ENCODE peak calls at places on chromosomes 13 and 19, in five cellular contexts. One of them, this sample, is unnamed.
A peak's percentile ranks its signal among the peaks of the same experiment; 100 is the strongest.

GRCh38 chr19:47740866-47741519 is 4.4 kb upstream of the NOP53 start:
- DNase-seq in retinal pigment epithelial cell: no peak
- DNase-seq in uterus: no peak
- DNase-seq in transverse colon: no peak
- DNase-seq in endodermal cell: no peak
- DNase-seq in this sample: no peak

GRCh38 chr13:28438598-28439334 is 56.2 kb downstream of the FLT1 start:
- DNase-seq in uterus: no peak
- DNase-seq in endodermal cell: peak; percentile 79
- DNase-seq in transverse colon: no peak
- DNase-seq in retinal pigment epithelial cell: no peak
- DNase-seq in this sample: no peak

GRCh38 chr13:49733181-49733951 is 42.1 kb upstream of the EBPL start:
- DNase-seq in endodermal cell: no peak
- DNase-seq in retinal pigment epithelial cell: no peak
- DNase-seq in transverse colon: no peak
- DNase-seq in uterus: no peak
- DNase-seq in this sample: no peak

GRCh38 chr13:34172048-34172447 is 354.1 kb downstream of the RFC3 start:
- DNase-seq in uterus: no peak
- DNase-seq in retinal pigment epithelial cell: no peak
- DNase-seq in endodermal cell: no peak
- DNase-seq in transverse colon: no peak
- DNase-seq in this sample: no peak

GRCh38 chr13:79937311-79938243 is 403.3 kb downstream of the SPRY2 start:
- DNase-seq in retinal pigment epithelial cell: no peak
- DNase-seq in transverse colon: no peak
- DNase-seq in endodermal cell: peak; percentile 35
- DNase-seq in uterus: no peak
- DNase-seq in this sample: no peak

GRCh38 chr13:37097008-37097579 is 8.4 kb downstream of the CSNK1A1L start:
- DNase-seq in retinal pigment epithelial cell: no peak
- DNase-seq in uterus: no peak
- DNase-seq in transverse colon: no peak
- DNase-seq in endodermal cell: no peak
- DNase-seq in this sample: no peak

GRCh38 chr13:47337781-47338507 is 441.1 kb upstream of the HTR2A start:
- DNase-seq in uterus: no peak
- DNase-seq in endodermal cell: peak; percentile 85
- DNase-seq in retinal pigment epithelial cell: peak; percentile 45
- DNase-seq in transverse colon: no peak
- DNase-seq in this sample: no peak

GRCh38 chr13:99796175-99796819 is 175.3 kb downstream of the ZIC5 start:
- DNase-seq in retinal pigment epithelial cell: no peak
- DNase-seq in transverse colon: no peak
- DNase-seq in uterus: no peak
- DNase-seq in endodermal cell: peak; percentile 92
- DNase-seq in this sample: peak; percentile 23

GRCh38 chr13:98307392-98307743 is 130.3 kb upstream of the RNF113B start:
- DNase-seq in transverse colon: no peak
- DNase-seq in retinal pigment epithelial cell: no peak
- DNase-seq in endodermal cell: no peak
- DNase-seq in uterus: no peak
- DNase-seq in this sample: no peak

GRCh38 chr13:99380921-99381645 is 73.9 kb upstream of the GPR183 start:
- DNase-seq in endodermal cell: peak; percentile 35
- DNase-seq in transverse colon: no peak
- DNase-seq in retinal pigment epithelial cell: no peak
- DNase-seq in uterus: no peak
- DNase-seq in this sample: no peak

GRCh38 chr13:36192166-36192565 is 22.2 kb downstream of the SOHLH2 start:
- DNase-seq in retinal pigment epithelial cell: no peak
- DNase-seq in transverse colon: no peak
- DNase-seq in endodermal cell: no peak
- DNase-seq in uterus: no peak
- DNase-seq in this sample: no peak

GRCh38 chr19:53980553-53981407 is 10.7 kb upstream of the CACNG6 start:
- DNase-seq in uterus: no peak
- DNase-seq in transverse colon: no peak
- DNase-seq in endodermal cell: peak; percentile 94
- DNase-seq in retinal pigment epithelial cell: no peak
- DNase-seq in this sample: peak; percentile 40

DNA sequence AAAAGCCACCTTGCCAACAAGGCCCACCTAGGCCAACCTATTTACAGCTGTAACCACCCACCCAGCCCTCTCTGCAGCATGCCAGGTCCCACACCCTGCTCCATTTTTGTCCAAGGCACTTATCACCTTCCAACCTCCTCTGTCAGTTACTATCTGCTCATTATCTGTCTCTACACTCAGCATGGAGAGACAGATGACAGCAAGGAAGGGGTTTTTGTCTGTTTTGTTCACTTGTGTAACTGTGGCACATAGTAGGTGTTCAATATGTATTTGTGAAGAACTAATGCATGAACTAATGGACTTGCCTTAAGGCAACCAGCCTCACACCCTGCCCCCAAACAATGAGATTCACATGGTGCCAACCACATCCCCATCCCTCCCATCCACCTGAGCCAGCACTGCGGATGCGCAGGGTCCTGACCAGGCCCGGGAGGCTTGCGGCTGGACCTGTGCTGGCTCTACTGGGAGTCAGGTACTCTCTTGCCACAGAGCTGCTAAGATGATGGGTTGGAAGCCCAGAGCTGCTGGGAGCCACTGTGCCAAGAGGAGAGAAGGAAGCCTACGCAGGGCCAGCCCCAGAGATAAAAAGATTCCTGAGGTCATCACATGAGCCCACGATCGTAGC is 17.2 kb downstream of the DEDD2 start:
- DNase-seq in transverse colon: no peak
- DNase-seq in uterus: no peak
- DNase-seq in retinal pigment epithelial cell: no peak
- DNase-seq in endodermal cell: no peak
- DNase-seq in this sample: no peak
- H3K4me3 ChIP-seq in transverse colon: no peak overlapping the region
- H3K4me3 ChIP-seq in uterus: no peak overlapping the region
- H3K4me3 ChIP-seq in retinal pigment epithelial cell: no peak overlapping the region
- H3K4me3 ChIP-seq in endodermal cell: no peak overlapping the region
- H3K4me3 ChIP-seq in this sample: no peak overlapping the region

GRCh38 chr19:55384576-55385235 is 614 bp upstream of the TMEM238 start:
- DNase-seq in retinal pigment epithelial cell: no peak
- DNase-seq in endodermal cell: peak; percentile 69
- DNase-seq in uterus: peak; percentile 31
- DNase-seq in transverse colon: peak; percentile 42
- DNase-seq in this sample: peak; percentile 42

GRCh38 chr19:55382013-55382412 is 2.1 kb downstream of the TMEM238 start:
- DNase-seq in uterus: no peak
- DNase-seq in transverse colon: no peak
- DNase-seq in endodermal cell: no peak
- DNase-seq in retinal pigment epithelial cell: no peak
- DNase-seq in this sample: no peak

GRCh38 chr19:55383789-55384575 is at the start of gene TMEM238:
- DNase-seq in transverse colon: peak; percentile 84
- DNase-seq in retinal pigment epithelial cell: peak; percentile 30
- DNase-seq in uterus: peak; percentile 55
- DNase-seq in endodermal cell: peak; percentile 85
- DNase-seq in this sample: peak; percentile 67

GRCh38 chr19:55383279-55383788 is 758 bp downstream of the TMEM238 start:
- DNase-seq in uterus: no peak
- DNase-seq in endodermal cell: peak; percentile 74
- DNase-seq in transverse colon: peak; percentile 30
- DNase-seq in retinal pigment epithelial cell: no peak
- DNase-seq in this sample: no peak

DNA sequence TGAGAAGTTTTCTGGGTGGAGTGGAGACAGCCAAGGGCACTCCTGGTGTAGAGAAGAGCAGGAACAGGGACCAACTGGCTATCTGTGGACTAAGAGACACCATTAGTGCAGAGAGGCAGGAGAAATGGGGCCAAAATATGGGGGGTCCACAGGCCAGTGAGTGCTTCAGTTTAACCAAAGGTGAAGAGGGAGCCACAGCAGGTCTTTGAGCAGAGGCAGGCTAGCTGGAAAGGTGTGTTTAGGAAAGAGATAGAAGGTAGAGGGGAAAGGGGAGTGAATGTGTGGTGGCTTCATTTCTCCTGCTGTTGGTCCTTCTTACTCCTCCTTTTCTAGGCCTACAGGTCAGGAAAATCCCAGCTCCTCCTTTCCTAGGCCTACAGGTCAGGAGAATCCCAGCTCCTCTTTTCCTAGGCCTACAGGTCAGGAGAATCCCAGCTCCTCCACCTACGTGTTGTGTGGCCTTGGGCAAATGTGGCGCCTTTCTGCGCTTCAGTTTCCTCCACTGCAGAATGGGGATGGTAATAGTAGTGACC is 1.5 kb downstream of the TMEM238 start:
- DNase-seq in uterus: no peak
- DNase-seq in endodermal cell: no peak
- DNase-seq in transverse colon: no peak
- DNase-seq in retinal pigment epithelial cell: no peak
- DNase-seq in this sample: no peak
- H3K4me3 ChIP-seq in uterus: no peak overlapping the region
- H3K4me3 ChIP-seq in endodermal cell: no peak overlapping the region
- H3K4me3 ChIP-seq in transverse colon: no peak overlapping the region
- H3K4me3 ChIP-seq in retinal pigment epithelial cell: no peak overlapping the region
- H3K4me3 ChIP-seq in this sample: no peak overlapping the region

DNA sequence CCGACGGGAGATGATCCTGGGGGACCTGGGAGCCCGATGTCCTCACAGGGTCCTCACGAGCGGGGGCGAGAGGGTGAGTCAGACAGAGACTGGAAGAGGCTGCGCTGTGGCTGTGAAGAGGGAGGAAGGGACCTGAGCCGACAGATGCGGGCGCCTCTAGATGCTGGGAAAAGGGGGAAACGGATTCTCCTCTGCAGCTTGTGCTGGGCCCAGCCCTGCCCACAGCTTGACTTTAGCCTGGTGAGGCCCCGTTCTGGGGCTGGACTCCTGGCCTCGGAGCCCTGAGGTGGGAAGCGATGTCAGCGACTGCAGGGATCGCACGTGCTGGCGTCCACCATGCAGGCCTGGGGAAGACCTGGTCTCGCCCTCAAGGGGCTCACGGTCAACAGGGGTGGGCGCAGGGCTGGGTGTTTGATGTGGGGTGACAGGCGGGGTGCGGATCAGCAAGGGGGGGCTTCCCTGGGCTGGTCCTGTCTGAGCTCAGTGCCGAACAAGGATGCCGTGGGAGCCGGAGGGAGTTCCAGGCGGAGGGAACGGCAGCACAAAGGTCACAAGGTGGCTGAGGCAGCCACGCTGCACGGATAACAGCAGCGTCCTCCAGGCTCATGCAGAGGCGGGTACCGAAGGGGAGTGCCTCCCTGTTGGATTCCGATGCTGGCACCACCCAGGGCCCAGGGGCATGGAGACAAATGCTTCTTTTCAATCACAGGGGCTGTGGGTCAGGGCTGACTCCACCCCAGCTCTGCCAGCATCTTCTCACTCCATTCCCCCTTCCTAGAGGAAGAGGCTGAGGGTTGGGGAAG is 31.7 kb downstream of the PIP5K1C start:
- DNase-seq in uterus: peak; percentile 50
- DNase-seq in endodermal cell: no peak
- DNase-seq in transverse colon: no peak
- DNase-seq in retinal pigment epithelial cell: no peak
- DNase-seq in this sample: peak; percentile 41
- H3K4me3 ChIP-seq in uterus: no peak overlapping the region
- H3K4me3 ChIP-seq in endodermal cell: no peak overlapping the region
- H3K4me3 ChIP-seq in transverse colon: no peak overlapping the region
- H3K4me3 ChIP-seq in retinal pigment epithelial cell: no peak overlapping the region
- H3K4me3 ChIP-seq in this sample: no peak overlapping the region

DNA sequence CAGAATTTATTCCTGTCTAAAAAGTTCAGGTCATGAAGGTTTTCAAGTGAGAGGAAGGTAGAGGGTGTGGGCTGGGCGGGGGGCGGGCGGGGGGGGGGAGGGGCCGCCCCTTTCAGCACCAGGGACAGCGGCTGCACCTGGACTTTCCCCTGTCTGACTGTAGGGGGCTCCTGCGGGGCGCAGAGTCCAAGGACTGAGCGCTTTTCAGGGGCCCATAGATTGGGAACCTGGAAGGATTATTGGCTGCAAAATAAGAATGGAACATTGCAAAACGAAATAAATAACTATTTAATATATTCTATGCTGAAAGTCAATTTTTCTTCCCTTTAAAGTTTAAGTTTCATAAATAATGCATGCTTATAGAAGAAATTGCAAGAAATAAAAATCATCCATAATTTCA is 8.9 kb upstream of the CYP4F3 start:
- DNase-seq in endodermal cell: peak; percentile 83
- DNase-seq in uterus: no peak
- DNase-seq in retinal pigment epithelial cell: no peak
- DNase-seq in transverse colon: peak; percentile 26
- DNase-seq in this sample: peak; percentile 43
- H3K4me3 ChIP-seq in endodermal cell: no peak overlapping the region
- H3K4me3 ChIP-seq in uterus: no peak overlapping the region
- H3K4me3 ChIP-seq in retinal pigment epithelial cell: no peak overlapping the region
- H3K4me3 ChIP-seq in transverse colon: no peak overlapping the region
- H3K4me3 ChIP-seq in this sample: no peak overlapping the region

GRCh38 chr13:48507024-48507423 is 25.9 kb downstream of the RCBTB2 start:
- DNase-seq in endodermal cell: no peak
- DNase-seq in transverse colon: no peak
- DNase-seq in retinal pigment epithelial cell: no peak
- DNase-seq in uterus: no peak
- DNase-seq in this sample: no peak

GRCh38 chr13:48505597-48506091 is 27.2 kb downstream of the RCBTB2 start:
- DNase-seq in uterus: no peak
- DNase-seq in endodermal cell: no peak
- DNase-seq in transverse colon: peak; percentile 41
- DNase-seq in retinal pigment epithelial cell: no peak
- DNase-seq in this sample: peak; percentile 55

GRCh38 chr13:48508001-48508400 is 24.9 kb downstream of the RCBTB2 start:
- DNase-seq in uterus: no peak
- DNase-seq in transverse colon: no peak
- DNase-seq in retinal pigment epithelial cell: no peak
- DNase-seq in endodermal cell: no peak
- DNase-seq in this sample: no peak

GRCh38 chr13:48504606-48505369 is 28.1 kb downstream of the RCBTB2 start:
- DNase-seq in uterus: no peak
- DNase-seq in endodermal cell: peak; percentile 75
- DNase-seq in retinal pigment epithelial cell: no peak
- DNase-seq in transverse colon: no peak
- DNase-seq in this sample: peak; percentile 37

DNA sequence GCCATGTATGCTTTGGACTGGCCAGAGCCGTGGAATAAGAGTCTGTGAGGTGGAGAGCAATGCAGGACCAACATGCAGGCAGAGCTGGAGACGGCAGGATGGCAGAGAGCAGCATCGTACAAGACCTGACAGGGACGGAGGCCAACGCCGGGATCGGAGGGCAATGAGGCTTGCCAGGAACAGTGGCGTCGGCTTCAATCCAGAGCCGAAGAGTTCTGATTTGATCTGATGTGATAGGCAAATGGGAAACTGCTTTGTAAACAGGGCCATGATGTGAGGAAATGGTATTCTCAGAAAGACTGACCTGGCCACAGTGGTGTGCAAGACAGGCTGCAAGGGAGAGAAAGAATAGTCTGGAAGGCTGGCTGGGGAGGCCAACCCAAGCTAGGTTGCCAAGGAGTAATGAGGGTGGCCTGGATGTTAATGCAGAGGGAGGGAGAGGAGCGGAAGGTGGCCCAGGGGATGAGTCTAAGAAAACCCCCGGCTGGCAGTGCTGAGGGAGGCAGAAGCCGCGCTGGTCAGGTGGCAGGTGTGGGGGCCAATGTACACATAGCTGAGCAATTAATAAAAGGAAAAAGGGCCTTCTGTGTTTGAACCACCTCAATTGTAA is 26.7 kb downstream of the RCBTB2 start:
- DNase-seq in endodermal cell: no peak
- DNase-seq in uterus: no peak
- DNase-seq in retinal pigment epithelial cell: no peak
- DNase-seq in transverse colon: no peak
- DNase-seq in this sample: no peak
- H3K4me3 ChIP-seq in endodermal cell: no peak overlapping the region
- H3K4me3 ChIP-seq in uterus: no peak overlapping the region
- H3K4me3 ChIP-seq in retinal pigment epithelial cell: no peak overlapping the region
- H3K4me3 ChIP-seq in transverse colon: no peak overlapping the region
- H3K4me3 ChIP-seq in this sample: no peak overlapping the region

This sample was measured in testis.